ENCODE peak calls at places on chromosomes 6 and 20, in five cellular contexts. G is amygdala; L is activated T-helper 9 cell treated with anti-CD3 and anti-CD28 coated beads, Interleukin-2, amount 50 U/mL, for 16 hours; R is stimulated activated CD8-positive, alpha-beta memory T cell treated with anti-CD3 and anti-CD28 coated beads, Interleukin-7, amount 100 ng/mL, for 48 hours; J is iPS-NIHi11. W is an unnamed sample.

GRCh38 chr20:57614490-57615471 is 5.4 kb downstream of the ZBP1 start:
- DNase-seq in G (no peak), R (no peak), J (no peak), L (no peak), W (no peak)

GRCh38 chr20:17971571-17972013 is 2.8 kb downstream of the MGME1 start:
- DNase-seq in J (peak; percentile 27), G (no peak), R (no peak), L (no peak), W (no peak)

GRCh38 chr6:30885481-30885998 is 1.2 kb downstream of the DDR1 start:
- DNase-seq in L (no peak), R (no peak), G (peak; percentile 53), J (no peak), W (no peak)

GRCh38 chr6:104640141-104640700 is 219.5 kb downstream of the HACE1 start:
- DNase-seq in J (no peak), G (no peak), R (no peak), L (no peak), W (no peak)

GRCh38 chr6:127392301-127392700 is 48.9 kb upstream of the ECHDC1 start:
- DNase-seq in L (no peak), G (no peak), R (no peak), J (no peak), W (no peak)

GRCh38 chr20:24732076-24732475 is 217.0 kb upstream of the CST7 start:
- DNase-seq in L (no peak), R (no peak), G (no peak), J (no peak), W (no peak)

GRCh38 chr6:116902634-116903033 is 25.6 kb downstream of the RFX6 start:
- DNase-seq in G (no peak), J (no peak), R (no peak), L (no peak), W (no peak)

GRCh38 chr6:11848252-11848651 is 69.6 kb upstream of the ADTRP start:
- DNase-seq in G (no peak), L (no peak), R (no peak), J (no peak), W (no peak)

GRCh38 chr6:24667378-24667803 is 514 bp downstream of the ACOT13 start:
- DNase-seq in R (no peak), J (no peak), G (no peak), L (no peak), W (no peak)

GRCh38 chr6:45927421-45928234 is 88.0 kb downstream of the CLIC5 start:
- DNase-seq in G (no peak), R (no peak), L (no peak), J (no peak), W (no peak)

GRCh38 chr6:158825951-158826306 is 6.8 kb upstream of the EZR start:
- DNase-seq in L (no peak), G (no peak), R (no peak), J (no peak), W (no peak)

GRCh38 chr20:48329676-48330644 is 497.8 kb downstream of the PREX1 start:
- DNase-seq in G (no peak), R (no peak), J (peak; percentile 73), L (no peak), W (no peak)

GRCh38 chr6:43922423-43923375 is 152.7 kb downstream of the VEGFA start:
- DNase-seq in J (no peak), L (no peak), G (no peak), R (no peak), W (no peak)

GRCh38 chr6:155495011-155495768 is 39.6 kb upstream of the NOX3 start:
- DNase-seq in G (peak; percentile 14), R (no peak), J (peak; percentile 55), L (no peak), W (no peak)

GRCh38 chr6:147142684-147143245 is 61.5 kb upstream of the STXBP5 start:
- DNase-seq in J (no peak), L (no peak), G (no peak), R (no peak), W (no peak)

GRCh38 chr6:158717341-158718328 is 67.8 kb downstream of the SYTL3 start:
- DNase-seq in G (no peak), R (no peak), L (no peak), J (no peak), W (no peak)

GRCh38 chr6:150711584-150712501 is 112.2 kb downstream of the PLEKHG1 start:
- DNase-seq in L (no peak), J (no peak), R (no peak), G (peak; percentile 50), W (no peak)

GRCh38 chr6:170147056-170147787 is 143.7 kb downstream of the DLL1 start:
- DNase-seq in R (no peak), L (no peak), J (no peak), G (no peak), W (no peak)

GRCh38 chr20:43653966-43654365 is 12.9 kb upstream of the MYBL2 start:
- DNase-seq in G (no peak), R (no peak), L (no peak), J (no peak), W (no peak)

GRCh38 chr20:47681977-47682812 is 103.1 kb downstream of the SULF2 start:
- DNase-seq in J (no peak), G (peak; percentile 33), L (no peak), R (no peak), W (peak; percentile 26)

W was measured in frontal cortex.